ENCODE peak calls at places on chromosomes 7 and 10, in seven cellular contexts. X is GM23338, R is Calu3, M is AG09309, U is retinal pigment epithelial cell, D is ascending aorta, C is LNCaP clone FGC. E is an unnamed sample.

GRCh38 chr10:78745445-78745844 is 323.3 kb upstream of the ZMIZ1 start:
- DNase-seq in X (no peak), R (no peak), M (no peak), U (no peak), D (no peak), C (no peak), E (no peak)

GRCh38 chr10:91707236-91707635 is 74.4 kb upstream of the PPP1R3C start:
- DNase-seq in X (no peak), R (no peak), M (no peak), U (no peak), D (no peak), C (no peak), E (no peak)

GRCh38 chr10:34808789-34809745 is 6.0 kb downstream of the PARD3 start:
- DNase-seq in X (peak), R (peak), M (no peak), U (no peak), D (no peak), C (no peak), E (no peak)

GRCh38 chr7:97847791-97848190 is 24.4 kb downstream of the ASNS start:
- DNase-seq in X (no peak), R (no peak), M (no peak), U (no peak), D (no peak), C (no peak), E (no peak)

GRCh38 chr10:49611815-49612512 is 1.9 kb downstream of the SLC18A3 start:
- DNase-seq in X (peak), R (no peak), M (no peak), U (no peak), D (peak), C (no peak), E (no peak)

GRCh38 chr7:116167177-116167576 is 43.2 kb upstream of the TES start:
- DNase-seq in X (peak), R (no peak), M (no peak), U (no peak), D (no peak), C (no peak), E (no peak)

GRCh38 chr10:78332013-78332412 is 298.4 kb downstream of the RPS24 start:
- DNase-seq in X (no peak), R (no peak), M (no peak), U (no peak), D (no peak), C (no peak), E (no peak)

GRCh38 chr10:132175907-132176581 is 10.7 kb upstream of the DPYSL4 start:
- DNase-seq in X (peak), R (no peak), M (no peak), U (no peak), D (no peak), C (no peak), E (no peak)

GRCh38 chr10:12707461-12708185 is 293.9 kb downstream of the CCDC3 start:
- DNase-seq in X (peak), R (peak), M (peak), U (no peak), D (peak), C (no peak), E (no peak)

GRCh38 chr7:149790146-149790548 is 16.8 kb upstream of the ZNF467 start:
- DNase-seq in X (peak), R (no peak), M (no peak), U (no peak), D (no peak), C (no peak), E (no peak)

GRCh38 chr7:155701972-155702544 is 57.6 kb downstream of the RBM33 start:
- DNase-seq in X (no peak), R (no peak), M (no peak), U (no peak), D (no peak), C (no peak), E (no peak)

GRCh38 chr10:5198386-5198785 is 1.7 kb downstream of the AKR1C4 start:
- DNase-seq in X (no peak), R (no peak), M (no peak), U (no peak), D (no peak), C (no peak), E (no peak)

GRCh38 chr10:93452143-93452542 is 30.0 kb downstream of the MYOF start:
- DNase-seq in X (no peak), R (no peak), M (no peak), U (no peak), D (no peak), C (no peak), E (no peak)

GRCh38 chr7:152544481-152544927 is 108.7 kb upstream of the KMT2C start:
- DNase-seq in X (peak), R (no peak), M (no peak), U (no peak), D (no peak), C (no peak), E (no peak)

GRCh38 chr10:71243756-71244637 is 31.6 kb downstream of the UNC5B start:
- DNase-seq in X (no peak), R (no peak), M (no peak), U (no peak), D (no peak), C (no peak), E (no peak)

GRCh38 chr10:114967071-114967470 is 29.1 kb downstream of the TRUB1 start:
- DNase-seq in X (peak), R (no peak), M (no peak), U (no peak), D (no peak), C (no peak), E (no peak)

GRCh38 chr10:118958984-118959916 is 70.3 kb upstream of the NANOS1 start:
- DNase-seq in X (no peak), R (peak), M (no peak), U (peak), D (peak), C (no peak), E (no peak)

GRCh38 chr10:5094265-5095205 is at the start of gene AKR1C3:
- DNase-seq in X (peak), R (peak), M (peak), U (no peak), D (no peak), C (peak), E (no peak)

GRCh38 chr7:19713676-19714075 is 4.8 kb upstream of the POLR1F start:
- DNase-seq in X (peak), R (peak), M (peak), U (no peak), D (no peak), C (peak), E (peak)

GRCh38 chr7:112257073-112257472 is 50.6 kb downstream of the ZNF277 start:
- DNase-seq in X (no peak), R (no peak), M (no peak), U (no peak), D (no peak), C (peak), E (no peak)

GRCh38 chr7:18345641-18346234 is 149.8 kb upstream of the HDAC9 start:
- DNase-seq in X (peak), R (peak), M (no peak), U (no peak), D (peak), C (peak), E (peak)

GRCh38 chr7:157952841-157953645 is 616.2 kb downstream of the DNAJB6 start:
- DNase-seq in X (no peak), R (no peak), M (no peak), U (no peak), D (no peak), C (no peak), E (no peak)

GRCh38 chr7:17528636-17529035 is 230.2 kb downstream of the AHR start:
- DNase-seq in X (no peak), R (no peak), M (no peak), U (no peak), D (no peak), C (no peak), E (no peak)

GRCh38 chr7:91164531-91164930 is 99.7 kb upstream of the FZD1 start:
- DNase-seq in X (no peak), R (no peak), M (no peak), U (no peak), D (no peak), C (no peak), E (no peak)

GRCh38 chr10:1253476-1254353 is 197.5 kb downstream of the WDR37 start:
- DNase-seq in X (no peak), R (no peak), M (no peak), U (no peak), D (no peak), C (no peak), E (no peak)

GRCh38 chr10:1249142-1249541 is 193.0 kb downstream of the WDR37 start:
- DNase-seq in X (no peak), R (no peak), M (no peak), U (no peak), D (no peak), C (no peak), E (no peak)

GRCh38 chr10:1255600-1255999 is 199.4 kb downstream of the WDR37 start:
- DNase-seq in X (no peak), R (no peak), M (no peak), U (no peak), D (no peak), C (no peak), E (no peak)

GRCh38 chr10:1255166-1255565 is 199.0 kb downstream of the WDR37 start:
- DNase-seq in X (no peak), R (no peak), M (no peak), U (no peak), D (no peak), C (no peak), E (no peak)

DNA sequence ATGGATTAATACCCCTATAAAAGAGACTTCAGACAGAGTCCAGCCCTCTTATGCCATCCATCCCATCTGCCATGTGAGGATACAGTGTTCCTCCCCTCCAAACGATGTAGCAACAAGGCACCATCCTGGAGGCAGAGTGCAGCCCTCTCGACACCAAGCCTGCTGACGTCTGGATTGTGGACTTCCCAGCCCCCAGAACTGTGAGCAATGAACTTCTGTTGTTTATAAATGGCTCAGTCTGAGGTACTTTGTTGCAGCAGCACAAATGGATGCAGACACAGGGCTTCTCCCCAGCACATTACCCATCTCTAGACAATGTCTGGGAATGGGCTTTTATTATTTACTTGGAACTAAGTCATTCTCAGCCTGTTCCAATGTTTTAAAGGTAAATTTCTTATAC is 195.6 kb downstream of the WDR37 start:
- DNase-seq in X (no peak), R (no peak), M (no peak), U (no peak), D (no peak), C (no peak), E (no peak)
- TF ChIP-seq CTCF in X (no peak), R (no peak), M (no peak), U (no peak), D (no peak), C (no peak), E (no peak)

DNA sequence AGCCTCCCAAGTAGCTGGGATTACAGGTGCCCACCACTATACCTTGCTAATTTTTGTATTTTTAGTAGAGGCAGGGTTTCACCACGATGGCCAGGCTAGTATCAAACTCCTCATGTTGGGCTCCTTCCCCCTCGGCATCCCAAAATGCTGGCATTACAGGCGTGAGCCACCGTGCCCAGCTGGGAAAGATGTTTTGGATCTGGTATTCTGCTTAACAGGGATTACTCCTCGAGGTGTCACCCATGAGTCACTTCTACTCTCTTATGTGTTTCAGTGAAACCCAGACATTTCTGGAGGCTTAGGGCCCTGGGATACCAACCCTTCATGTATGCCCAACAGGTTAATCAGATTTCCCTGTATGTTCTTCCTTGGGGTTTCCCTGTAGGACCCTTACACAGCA is 11.8 kb upstream of the OPN4 start:
- DNase-seq in X (no peak), R (no peak), M (no peak), U (no peak), D (peak), C (no peak), E (no peak)
- TF ChIP-seq CTCF in X (no peak), R (no peak), M (no peak), U (no peak), D (no peak), C (no peak), E (no peak)

DNA sequence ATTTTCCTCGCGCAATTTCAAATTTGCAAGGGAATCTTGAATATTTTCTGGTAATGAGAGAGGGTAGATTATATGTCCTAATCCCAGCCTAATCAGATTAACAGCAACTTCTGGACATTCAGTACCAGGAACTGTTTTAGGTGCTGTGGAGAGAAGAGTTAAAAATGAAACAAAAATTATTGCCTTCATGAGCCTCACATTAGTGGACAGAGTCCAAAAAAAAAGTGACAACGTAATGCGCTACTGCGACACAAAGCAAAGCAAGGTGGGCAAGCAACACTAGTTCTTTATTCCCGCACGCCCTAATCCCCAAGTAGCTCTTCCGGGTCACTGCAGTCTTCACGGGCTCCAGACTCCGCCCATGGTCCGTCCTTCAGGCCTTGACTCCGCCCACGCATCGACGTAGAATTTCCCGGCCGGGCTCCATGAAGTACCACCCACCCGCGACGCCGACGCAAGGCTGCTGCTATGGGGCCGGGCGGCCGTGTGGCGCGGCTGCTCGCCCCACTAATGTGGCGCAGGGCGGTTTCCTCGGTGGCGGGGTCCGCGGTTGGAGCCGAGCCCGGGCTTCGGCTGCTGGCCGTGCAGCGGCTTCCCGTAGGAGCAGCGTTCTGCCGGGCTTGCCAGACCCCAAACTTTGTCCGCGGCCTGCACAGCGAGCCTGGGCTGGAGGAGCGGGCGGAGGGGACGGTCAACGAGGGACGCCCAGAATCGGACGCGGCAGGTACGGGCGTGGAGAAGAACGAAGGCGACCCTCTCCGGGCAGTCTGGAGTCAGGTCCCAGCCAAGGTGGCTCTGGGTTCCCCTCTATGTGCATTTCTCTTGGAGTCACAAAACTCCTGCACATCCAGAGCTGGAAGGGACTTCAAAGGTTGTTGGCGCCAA is at the start of gene MALSU1:
- DNase-seq in X (peak), R (peak), M (peak), U (peak), D (peak), C (peak), E (peak)
- TF ChIP-seq CTCF in X (no peak), R (no peak), M (no peak), U (no peak), D (no peak), C (no peak), E (no peak)

GRCh38 chr7:102317231-102318059 is 30.8 kb downstream of the SH2B2 start:
- DNase-seq in X (peak), R (no peak), M (no peak), U (no peak), D (no peak), C (no peak), E (no peak)
- TF ChIP-seq CTCF in X (peak), R (no peak), M (no peak), U (no peak), D (no peak), C (no peak), E (no peak)

DNA sequence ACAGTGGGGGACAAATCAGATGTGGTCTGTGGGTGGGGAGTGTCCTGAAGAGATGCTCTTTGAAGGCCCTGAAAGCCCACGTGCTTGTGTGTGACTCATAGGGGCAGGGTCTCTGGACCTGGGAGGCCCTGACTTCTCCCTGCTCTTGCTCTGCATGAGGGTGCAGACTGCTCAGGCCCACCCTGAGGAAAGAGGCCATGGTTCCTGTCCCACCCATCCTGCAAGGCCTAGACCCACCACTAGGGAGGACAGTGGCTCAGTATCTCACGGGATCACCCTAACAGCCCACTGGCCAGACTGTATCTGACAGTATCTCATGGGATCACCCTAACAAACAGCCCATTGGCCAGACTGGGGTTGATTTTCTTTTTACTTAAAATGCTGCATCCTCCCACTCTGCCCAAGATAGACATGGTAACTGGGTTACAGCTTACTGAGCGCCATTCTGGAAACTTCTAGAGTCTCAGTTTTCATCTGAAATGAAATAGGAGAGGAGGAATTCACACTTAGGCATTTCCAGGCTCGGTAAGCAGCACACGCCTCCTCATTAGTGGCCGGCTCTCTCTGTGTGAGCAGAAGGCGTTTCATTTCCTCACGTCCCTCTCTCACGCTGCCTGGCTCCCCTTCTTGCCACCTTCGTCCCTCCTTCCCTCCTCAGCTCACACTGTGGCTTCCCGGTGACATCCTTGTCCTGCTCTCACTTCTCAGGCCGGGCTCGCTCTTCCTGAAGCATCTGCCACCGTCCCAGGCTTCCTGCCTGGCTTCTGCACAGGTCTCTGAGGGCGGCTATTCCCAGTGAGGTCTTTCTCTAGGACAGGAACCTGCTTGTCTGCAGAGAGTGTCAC is 242.6 kb downstream of the GLRX3 start:
- DNase-seq in X (no peak), R (no peak), M (no peak), U (no peak), D (no peak), C (no peak), E (no peak)
- TF ChIP-seq CTCF in X (no peak), R (no peak), M (no peak), U (no peak), D (no peak), C (no peak), E (no peak)

E was measured in Panc1.